ENCODE peak calls at places on chromosomes 16 and 17, in nine cellular contexts. One of them, this sample, is unnamed.

GRCh38 chr16:29815032-29815721 is 775 bp upstream of the PAGR1 start:
- DNase-seq in effector memory CD4-positive, alpha-beta T cell: no peak
- DNase-seq in activated T-cell treated with anti-CD3 and anti-CD28 coated beads for 1 hour: no peak
- DNase-seq in fibroblast of pulmonary artery: no peak
- DNase-seq in skeletal muscle cell: no peak
- DNase-seq in HCT116: no peak
- DNase-seq in activated CD8-positive, alpha-beta T cell treated with anti-CD3 and anti-CD28 coated beads, Interleukin-2, amount 10 ng/mL, durations not matched to agents 7 days and 5 days: peak; percentile 70
- DNase-seq in cardiac fibroblast: no peak
- DNase-seq in Right ventricle myocardium superior: peak; percentile 68
- DNase-seq in this sample: no peak

GRCh38 chr17:29802256-29802655 is 127.8 kb downstream of the SSH2 start:
- DNase-seq in fibroblast of pulmonary artery: peak; percentile 58
- DNase-seq in activated T-cell treated with anti-CD3 and anti-CD28 coated beads for 1 hour: no peak
- DNase-seq in activated CD8-positive, alpha-beta T cell treated with anti-CD3 and anti-CD28 coated beads, Interleukin-2, amount 10 ng/mL, durations not matched to agents 7 days and 5 days: no peak
- DNase-seq in effector memory CD4-positive, alpha-beta T cell: no peak
- DNase-seq in cardiac fibroblast: peak; percentile 54
- DNase-seq in skeletal muscle cell: no peak
- DNase-seq in Right ventricle myocardium superior: no peak
- DNase-seq in HCT116: no peak
- DNase-seq in this sample: no peak

GRCh38 chr16:66652661-66653060 is 43.9 kb downstream of the CMTM4 start:
- DNase-seq in skeletal muscle cell: no peak
- DNase-seq in effector memory CD4-positive, alpha-beta T cell: no peak
- DNase-seq in Right ventricle myocardium superior: no peak
- DNase-seq in fibroblast of pulmonary artery: no peak
- DNase-seq in cardiac fibroblast: no peak
- DNase-seq in activated T-cell treated with anti-CD3 and anti-CD28 coated beads for 1 hour: no peak
- DNase-seq in activated CD8-positive, alpha-beta T cell treated with anti-CD3 and anti-CD28 coated beads, Interleukin-2, amount 10 ng/mL, durations not matched to agents 7 days and 5 days: no peak
- DNase-seq in HCT116: no peak
- DNase-seq in this sample: no peak

GRCh38 chr17:6070895-6071511 is 824 bp downstream of the WSCD1 start:
- DNase-seq in effector memory CD4-positive, alpha-beta T cell: no peak
- DNase-seq in HCT116: no peak
- DNase-seq in Right ventricle myocardium superior: no peak
- DNase-seq in activated T-cell treated with anti-CD3 and anti-CD28 coated beads for 1 hour: no peak
- DNase-seq in cardiac fibroblast: no peak
- DNase-seq in activated CD8-positive, alpha-beta T cell treated with anti-CD3 and anti-CD28 coated beads, Interleukin-2, amount 10 ng/mL, durations not matched to agents 7 days and 5 days: no peak
- DNase-seq in fibroblast of pulmonary artery: no peak
- DNase-seq in skeletal muscle cell: no peak
- DNase-seq in this sample: peak; percentile 75

GRCh38 chr16:65070831-65071230 is 51.0 kb downstream of the CDH11 start:
- DNase-seq in activated T-cell treated with anti-CD3 and anti-CD28 coated beads for 1 hour: no peak
- DNase-seq in HCT116: no peak
- DNase-seq in skeletal muscle cell: peak; percentile 98
- DNase-seq in cardiac fibroblast: peak; percentile 99
- DNase-seq in Right ventricle myocardium superior: peak; percentile 59
- DNase-seq in effector memory CD4-positive, alpha-beta T cell: no peak
- DNase-seq in activated CD8-positive, alpha-beta T cell treated with anti-CD3 and anti-CD28 coated beads, Interleukin-2, amount 10 ng/mL, durations not matched to agents 7 days and 5 days: no peak
- DNase-seq in fibroblast of pulmonary artery: peak; percentile 97
- DNase-seq in this sample: no peak

GRCh38 chr16:17555176-17555575 is 84.4 kb upstream of the XYLT1 start:
- DNase-seq in effector memory CD4-positive, alpha-beta T cell: no peak
- DNase-seq in fibroblast of pulmonary artery: peak; percentile 21
- DNase-seq in skeletal muscle cell: peak; percentile 61
- DNase-seq in Right ventricle myocardium superior: no peak
- DNase-seq in activated CD8-positive, alpha-beta T cell treated with anti-CD3 and anti-CD28 coated beads, Interleukin-2, amount 10 ng/mL, durations not matched to agents 7 days and 5 days: no peak
- DNase-seq in activated T-cell treated with anti-CD3 and anti-CD28 coated beads for 1 hour: no peak
- DNase-seq in cardiac fibroblast: peak; percentile 68
- DNase-seq in HCT116: no peak
- DNase-seq in this sample: no peak

GRCh38 chr16:28991687-28992086 is 6.8 kb downstream of the LAT start:
- DNase-seq in fibroblast of pulmonary artery: no peak
- DNase-seq in Right ventricle myocardium superior: no peak
- DNase-seq in effector memory CD4-positive, alpha-beta T cell: no peak
- DNase-seq in activated T-cell treated with anti-CD3 and anti-CD28 coated beads for 1 hour: no peak
- DNase-seq in skeletal muscle cell: no peak
- DNase-seq in HCT116: no peak
- DNase-seq in activated CD8-positive, alpha-beta T cell treated with anti-CD3 and anti-CD28 coated beads, Interleukin-2, amount 10 ng/mL, durations not matched to agents 7 days and 5 days: no peak
- DNase-seq in cardiac fibroblast: no peak
- DNase-seq in this sample: no peak

GRCh38 chr17:70891301-70891700 is 722.0 kb downstream of the KCNJ2 start:
- DNase-seq in activated T-cell treated with anti-CD3 and anti-CD28 coated beads for 1 hour: no peak
- DNase-seq in effector memory CD4-positive, alpha-beta T cell: no peak
- DNase-seq in cardiac fibroblast: no peak
- DNase-seq in activated CD8-positive, alpha-beta T cell treated with anti-CD3 and anti-CD28 coated beads, Interleukin-2, amount 10 ng/mL, durations not matched to agents 7 days and 5 days: no peak
- DNase-seq in HCT116: no peak
- DNase-seq in skeletal muscle cell: no peak
- DNase-seq in fibroblast of pulmonary artery: peak; percentile 32
- DNase-seq in Right ventricle myocardium superior: no peak
- DNase-seq in this sample: no peak

GRCh38 chr16:70586731-70587130 is 59.6 kb upstream of the IL34 start:
- DNase-seq in fibroblast of pulmonary artery: no peak
- DNase-seq in activated CD8-positive, alpha-beta T cell treated with anti-CD3 and anti-CD28 coated beads, Interleukin-2, amount 10 ng/mL, durations not matched to agents 7 days and 5 days: no peak
- DNase-seq in effector memory CD4-positive, alpha-beta T cell: no peak
- DNase-seq in skeletal muscle cell: no peak
- DNase-seq in activated T-cell treated with anti-CD3 and anti-CD28 coated beads for 1 hour: no peak
- DNase-seq in HCT116: no peak
- DNase-seq in Right ventricle myocardium superior: peak; percentile 7
- DNase-seq in cardiac fibroblast: no peak
- DNase-seq in this sample: no peak

GRCh38 chr17:77088455-77089117 is 52.2 kb upstream of the SEC14L1 start:
- DNase-seq in activated CD8-positive, alpha-beta T cell treated with anti-CD3 and anti-CD28 coated beads, Interleukin-2, amount 10 ng/mL, durations not matched to agents 7 days and 5 days: peak; percentile 94
- DNase-seq in HCT116: peak; percentile 99
- DNase-seq in effector memory CD4-positive, alpha-beta T cell: peak; percentile 82
- DNase-seq in skeletal muscle cell: peak; percentile 94
- DNase-seq in Right ventricle myocardium superior: peak; percentile 95
- DNase-seq in activated T-cell treated with anti-CD3 and anti-CD28 coated beads for 1 hour: peak; percentile 73
- DNase-seq in cardiac fibroblast: peak; percentile 97
- DNase-seq in fibroblast of pulmonary artery: peak; percentile 98
- DNase-seq in this sample: peak; percentile 98

GRCh38 chr16:49336581-49336980 is 37.0 kb upstream of the C16orf78 start:
- DNase-seq in activated CD8-positive, alpha-beta T cell treated with anti-CD3 and anti-CD28 coated beads, Interleukin-2, amount 10 ng/mL, durations not matched to agents 7 days and 5 days: no peak
- DNase-seq in HCT116: no peak
- DNase-seq in skeletal muscle cell: no peak
- DNase-seq in effector memory CD4-positive, alpha-beta T cell: no peak
- DNase-seq in cardiac fibroblast: no peak
- DNase-seq in fibroblast of pulmonary artery: no peak
- DNase-seq in activated T-cell treated with anti-CD3 and anti-CD28 coated beads for 1 hour: no peak
- DNase-seq in Right ventricle myocardium superior: no peak
- DNase-seq in this sample: no peak

GRCh38 chr16:73048292-73049050 is 543 bp upstream of the ZFHX3 start:
- DNase-seq in HCT116: no peak
- DNase-seq in fibroblast of pulmonary artery: peak; percentile 22
- DNase-seq in activated CD8-positive, alpha-beta T cell treated with anti-CD3 and anti-CD28 coated beads, Interleukin-2, amount 10 ng/mL, durations not matched to agents 7 days and 5 days: no peak
- DNase-seq in effector memory CD4-positive, alpha-beta T cell: no peak
- DNase-seq in activated T-cell treated with anti-CD3 and anti-CD28 coated beads for 1 hour: no peak
- DNase-seq in Right ventricle myocardium superior: peak; percentile 82
- DNase-seq in skeletal muscle cell: no peak
- DNase-seq in cardiac fibroblast: peak; percentile 56
- DNase-seq in this sample: no peak

GRCh38 chr16:68146583-68146982 is 61.4 kb downstream of the NFATC3 start:
- DNase-seq in activated CD8-positive, alpha-beta T cell treated with anti-CD3 and anti-CD28 coated beads, Interleukin-2, amount 10 ng/mL, durations not matched to agents 7 days and 5 days: no peak
- DNase-seq in Right ventricle myocardium superior: no peak
- DNase-seq in effector memory CD4-positive, alpha-beta T cell: no peak
- DNase-seq in cardiac fibroblast: peak; percentile 46
- DNase-seq in fibroblast of pulmonary artery: peak; percentile 72
- DNase-seq in HCT116: no peak
- DNase-seq in skeletal muscle cell: peak; percentile 3
- DNase-seq in activated T-cell treated with anti-CD3 and anti-CD28 coated beads for 1 hour: no peak
- DNase-seq in this sample: no peak

GRCh38 chr16:66858740-66859396 is 14.7 kb downstream of the CA7 start:
- DNase-seq in effector memory CD4-positive, alpha-beta T cell: no peak
- DNase-seq in activated CD8-positive, alpha-beta T cell treated with anti-CD3 and anti-CD28 coated beads, Interleukin-2, amount 10 ng/mL, durations not matched to agents 7 days and 5 days: no peak
- DNase-seq in skeletal muscle cell: no peak
- DNase-seq in Right ventricle myocardium superior: peak; percentile 79
- DNase-seq in fibroblast of pulmonary artery: peak; percentile 58
- DNase-seq in activated T-cell treated with anti-CD3 and anti-CD28 coated beads for 1 hour: no peak
- DNase-seq in cardiac fibroblast: peak; percentile 53
- DNase-seq in HCT116: peak; percentile 63
- DNase-seq in this sample: no peak

GRCh38 chr17:81309859-81310839 is 15.0 kb upstream of the SLC38A10 start:
- DNase-seq in HCT116: no peak
- DNase-seq in cardiac fibroblast: no peak
- DNase-seq in activated CD8-positive, alpha-beta T cell treated with anti-CD3 and anti-CD28 coated beads, Interleukin-2, amount 10 ng/mL, durations not matched to agents 7 days and 5 days: no peak
- DNase-seq in activated T-cell treated with anti-CD3 and anti-CD28 coated beads for 1 hour: no peak
- DNase-seq in effector memory CD4-positive, alpha-beta T cell: no peak
- DNase-seq in fibroblast of pulmonary artery: no peak
- DNase-seq in Right ventricle myocardium superior: no peak
- DNase-seq in skeletal muscle cell: no peak
- DNase-seq in this sample: no peak

GRCh38 chr16:85555549-85556455 is 57.3 kb upstream of the GSE1 start:
- DNase-seq in activated CD8-positive, alpha-beta T cell treated with anti-CD3 and anti-CD28 coated beads, Interleukin-2, amount 10 ng/mL, durations not matched to agents 7 days and 5 days: peak; percentile 59
- DNase-seq in skeletal muscle cell: no peak
- DNase-seq in activated T-cell treated with anti-CD3 and anti-CD28 coated beads for 1 hour: no peak
- DNase-seq in HCT116: no peak
- DNase-seq in effector memory CD4-positive, alpha-beta T cell: no peak
- DNase-seq in fibroblast of pulmonary artery: peak; percentile 63
- DNase-seq in cardiac fibroblast: peak; percentile 41
- DNase-seq in Right ventricle myocardium superior: peak; percentile 57
- DNase-seq in this sample: peak; percentile 15

GRCh38 chr16:84368327-84368996 is at the start of gene ATP2C2:
- DNase-seq in activated T-cell treated with anti-CD3 and anti-CD28 coated beads for 1 hour: no peak
- DNase-seq in HCT116: peak; percentile 51
- DNase-seq in skeletal muscle cell: no peak
- DNase-seq in fibroblast of pulmonary artery: no peak
- DNase-seq in effector memory CD4-positive, alpha-beta T cell: no peak
- DNase-seq in Right ventricle myocardium superior: no peak
- DNase-seq in cardiac fibroblast: no peak
- DNase-seq in activated CD8-positive, alpha-beta T cell treated with anti-CD3 and anti-CD28 coated beads, Interleukin-2, amount 10 ng/mL, durations not matched to agents 7 days and 5 days: no peak
- DNase-seq in this sample: no peak

GRCh38 chr16:2966803-2967184 is 2.4 kb upstream of the PAQR4 start:
- DNase-seq in Right ventricle myocardium superior: no peak
- DNase-seq in skeletal muscle cell: no peak
- DNase-seq in HCT116: no peak
- DNase-seq in effector memory CD4-positive, alpha-beta T cell: no peak
- DNase-seq in activated CD8-positive, alpha-beta T cell treated with anti-CD3 and anti-CD28 coated beads, Interleukin-2, amount 10 ng/mL, durations not matched to agents 7 days and 5 days: no peak
- DNase-seq in activated T-cell treated with anti-CD3 and anti-CD28 coated beads for 1 hour: no peak
- DNase-seq in fibroblast of pulmonary artery: no peak
- DNase-seq in cardiac fibroblast: no peak
- DNase-seq in this sample: no peak

GRCh38 chr17:51613255-51613654 is 352.9 kb downstream of the UTP18 start:
- DNase-seq in effector memory CD4-positive, alpha-beta T cell: no peak
- DNase-seq in activated T-cell treated with anti-CD3 and anti-CD28 coated beads for 1 hour: no peak
- DNase-seq in activated CD8-positive, alpha-beta T cell treated with anti-CD3 and anti-CD28 coated beads, Interleukin-2, amount 10 ng/mL, durations not matched to agents 7 days and 5 days: no peak
- DNase-seq in skeletal muscle cell: no peak
- DNase-seq in fibroblast of pulmonary artery: no peak
- DNase-seq in Right ventricle myocardium superior: no peak
- DNase-seq in cardiac fibroblast: no peak
- DNase-seq in HCT116: no peak
- DNase-seq in this sample: no peak

GRCh38 chr16:1745181-1745899 is 26.0 kb downstream of the NME3 start:
- DNase-seq in effector memory CD4-positive, alpha-beta T cell: no peak
- DNase-seq in cardiac fibroblast: peak; percentile 61
- DNase-seq in activated CD8-positive, alpha-beta T cell treated with anti-CD3 and anti-CD28 coated beads, Interleukin-2, amount 10 ng/mL, durations not matched to agents 7 days and 5 days: no peak
- DNase-seq in fibroblast of pulmonary artery: peak; percentile 18
- DNase-seq in skeletal muscle cell: no peak
- DNase-seq in HCT116: no peak
- DNase-seq in Right ventricle myocardium superior: no peak
- DNase-seq in activated T-cell treated with anti-CD3 and anti-CD28 coated beads for 1 hour: no peak
- DNase-seq in this sample: no peak

GRCh38 chr17:57557793-57558681 is 187.1 kb downstream of the CCDC182 start:
- DNase-seq in cardiac fibroblast: peak; percentile 78
- DNase-seq in skeletal muscle cell: no peak
- DNase-seq in HCT116: no peak
- DNase-seq in effector memory CD4-positive, alpha-beta T cell: no peak
- DNase-seq in Right ventricle myocardium superior: no peak
- DNase-seq in fibroblast of pulmonary artery: peak; percentile 76
- DNase-seq in activated CD8-positive, alpha-beta T cell treated with anti-CD3 and anti-CD28 coated beads, Interleukin-2, amount 10 ng/mL, durations not matched to agents 7 days and 5 days: no peak
- DNase-seq in activated T-cell treated with anti-CD3 and anti-CD28 coated beads for 1 hour: no peak
- DNase-seq in this sample: no peak

GRCh38 chr16:61544165-61544564 is 492.1 kb downstream of the CDH8 start:
- DNase-seq in effector memory CD4-positive, alpha-beta T cell: no peak
- DNase-seq in activated CD8-positive, alpha-beta T cell treated with anti-CD3 and anti-CD28 coated beads, Interleukin-2, amount 10 ng/mL, durations not matched to agents 7 days and 5 days: no peak
- DNase-seq in HCT116: no peak
- DNase-seq in fibroblast of pulmonary artery: no peak
- DNase-seq in activated T-cell treated with anti-CD3 and anti-CD28 coated beads for 1 hour: no peak
- DNase-seq in skeletal muscle cell: no peak
- DNase-seq in Right ventricle myocardium superior: no peak
- DNase-seq in cardiac fibroblast: no peak
- DNase-seq in this sample: no peak

GRCh38 chr17:50045154-50045553 is 10.8 kb upstream of the ITGA3 start:
- DNase-seq in activated T-cell treated with anti-CD3 and anti-CD28 coated beads for 1 hour: no peak
- DNase-seq in effector memory CD4-positive, alpha-beta T cell: no peak
- DNase-seq in HCT116: no peak
- DNase-seq in cardiac fibroblast: no peak
- DNase-seq in activated CD8-positive, alpha-beta T cell treated with anti-CD3 and anti-CD28 coated beads, Interleukin-2, amount 10 ng/mL, durations not matched to agents 7 days and 5 days: no peak
- DNase-seq in skeletal muscle cell: no peak
- DNase-seq in Right ventricle myocardium superior: no peak
- DNase-seq in fibroblast of pulmonary artery: no peak
- DNase-seq in this sample: no peak

GRCh38 chr17:39607851-39608130 is at the start of gene NEUROD2:
- DNase-seq in fibroblast of pulmonary artery: no peak
- DNase-seq in cardiac fibroblast: no peak
- DNase-seq in Right ventricle myocardium superior: no peak
- DNase-seq in HCT116: no peak
- DNase-seq in effector memory CD4-positive, alpha-beta T cell: no peak
- DNase-seq in activated T-cell treated with anti-CD3 and anti-CD28 coated beads for 1 hour: no peak
- DNase-seq in activated CD8-positive, alpha-beta T cell treated with anti-CD3 and anti-CD28 coated beads, Interleukin-2, amount 10 ng/mL, durations not matched to agents 7 days and 5 days: no peak
- DNase-seq in skeletal muscle cell: no peak
- DNase-seq in this sample: no peak

GRCh38 chr17:57572062-57572461 is 173.0 kb downstream of the CCDC182 start:
- DNase-seq in skeletal muscle cell: no peak
- DNase-seq in HCT116: no peak
- DNase-seq in activated CD8-positive, alpha-beta T cell treated with anti-CD3 and anti-CD28 coated beads, Interleukin-2, amount 10 ng/mL, durations not matched to agents 7 days and 5 days: no peak
- DNase-seq in activated T-cell treated with anti-CD3 and anti-CD28 coated beads for 1 hour: no peak
- DNase-seq in Right ventricle myocardium superior: no peak
- DNase-seq in cardiac fibroblast: no peak
- DNase-seq in fibroblast of pulmonary artery: no peak
- DNase-seq in effector memory CD4-positive, alpha-beta T cell: no peak
- DNase-seq in this sample: no peak

GRCh38 chr16:86519649-86520316 is 9.5 kb downstream of the FOXF1 start:
- DNase-seq in activated CD8-positive, alpha-beta T cell treated with anti-CD3 and anti-CD28 coated beads, Interleukin-2, amount 10 ng/mL, durations not matched to agents 7 days and 5 days: peak; percentile 59
- DNase-seq in effector memory CD4-positive, alpha-beta T cell: peak; percentile 10
- DNase-seq in fibroblast of pulmonary artery: peak; percentile 62
- DNase-seq in Right ventricle myocardium superior: peak; percentile 77
- DNase-seq in HCT116: peak; percentile 63
- DNase-seq in activated T-cell treated with anti-CD3 and anti-CD28 coated beads for 1 hour: peak; percentile 40
- DNase-seq in skeletal muscle cell: no peak
- DNase-seq in cardiac fibroblast: peak; percentile 71
- DNase-seq in this sample: peak; percentile 13

This sample was measured in MM.1S.